ENCODE peak calls at places on chromosomes 7 and 10, in eight cellular contexts. E, I, Z, R, J, B, C and O are unnamed samples.

GRCh38 chr10:131960631-131961046 is 21.1 kb downstream of the BNIP3 start:
- DNase-seq in J (no peak), I (no peak), C (no peak), E (no peak), R (no peak), Z (no peak), B (no peak), O (no peak)

GRCh38 chr10:22652988-22653431 is 61.4 kb downstream of the PIP4K2A start:
- DNase-seq in I (no peak), B (no peak), C (no peak), J (no peak), R (no peak), Z (no peak), E (no peak), O (no peak)

GRCh38 chr7:30116771-30117170 is 18.0 kb upstream of the MTURN start:
- DNase-seq in E (no peak), B (no peak), R (no peak), I (no peak), Z (no peak), J (no peak), C (no peak), O (no peak)

GRCh38 chr10:104029528-104029875 is 56.2 kb downstream of the COL17A1 start:
- DNase-seq in E (no peak), R (no peak), I (no peak), B (no peak), C (no peak), J (peak), Z (no peak), O (no peak)

GRCh38 chr7:142053988-142054387 is 57.5 kb upstream of the MGAM2 start:
- DNase-seq in I (no peak), Z (no peak), E (no peak), C (no peak), B (no peak), J (no peak), R (no peak), O (peak)

GRCh38 chr7:55086413-55087201 is 67.8 kb downstream of the EGFR start:
- DNase-seq in Z (no peak), E (no peak), R (peak), B (no peak), C (peak), J (peak), I (no peak), O (peak)

GRCh38 chr7:1810521-1810920 is 140.4 kb downstream of the ELFN1 start:
- DNase-seq in B (no peak), Z (no peak), E (no peak), J (peak), C (no peak), R (no peak), I (no peak), O (no peak)

GRCh38 chr7:1460757-1461639 is 1.7 kb upstream of the MICALL2 start:
- DNase-seq in Z (no peak), B (no peak), I (no peak), R (no peak), E (no peak), J (peak), C (peak), O (no peak)

GRCh38 chr7:156640949-156641485 is 443 bp downstream of the RNF32 start:
- DNase-seq in C (peak), B (no peak), J (no peak), E (no peak), Z (peak), R (no peak), I (peak), O (no peak)

GRCh38 chr10:79387466-79387973 is 40.3 kb downstream of the PPIF start:
- DNase-seq in Z (no peak), C (no peak), J (peak), E (no peak), I (no peak), B (no peak), R (no peak), O (no peak)

GRCh38 chr7:16660702-16661464 is 14.9 kb downstream of the BZW2 start:
- DNase-seq in C (no peak), E (no peak), B (no peak), R (no peak), J (no peak), Z (peak), I (no peak), O (no peak)

GRCh38 chr10:94011296-94011695 is 17.6 kb downstream of the PLCE1 start:
- DNase-seq in J (no peak), Z (no peak), R (no peak), E (no peak), C (no peak), I (no peak), B (no peak), O (no peak)

GRCh38 chr7:16062269-16062668 is 359.1 kb downstream of the CRPPA start:
- DNase-seq in R (no peak), C (no peak), I (no peak), J (no peak), Z (no peak), B (no peak), E (no peak), O (peak)

GRCh38 chr10:79266543-79267312 is 80.5 kb upstream of the PPIF start:
- DNase-seq in B (no peak), I (no peak), Z (no peak), C (peak), E (no peak), J (no peak), R (peak), O (peak)

GRCh38 chr10:113187066-113187777 is 237.2 kb downstream of the TCF7L2 start:
- DNase-seq in Z (no peak), J (no peak), R (no peak), E (no peak), I (no peak), C (no peak), B (no peak), O (no peak)

GRCh38 chr7:117972606-117973005 is 99.4 kb upstream of the CTTNBP2 start:
- DNase-seq in E (no peak), Z (no peak), J (no peak), B (no peak), I (no peak), R (no peak), C (no peak), O (no peak)

GRCh38 chr7:95205821-95206220 is 118.5 kb downstream of the PON1 start:
- DNase-seq in E (no peak), Z (no peak), J (no peak), I (no peak), B (no peak), C (no peak), R (no peak), O (peak)

GRCh38 chr10:102537948-102538347 is 34.2 kb downstream of the SUFU start:
- DNase-seq in B (no peak), J (no peak), I (no peak), E (no peak), R (no peak), Z (no peak), C (no peak), O (no peak)

GRCh38 chr7:25615603-25616002 is 387.3 kb upstream of the NPVF start:
- DNase-seq in Z (no peak), R (no peak), E (no peak), J (no peak), C (no peak), I (no peak), B (no peak), O (no peak)

GRCh38 chr10:103926722-103927319 is 8.8 kb upstream of the STN1 start:
- DNase-seq in Z (no peak), E (no peak), I (no peak), C (no peak), R (no peak), B (no peak), J (no peak), O (no peak)

GRCh38 chr10:61760943-61761824 is 98.5 kb downstream of the CABCOCO1 start:
- DNase-seq in E (no peak), C (no peak), B (no peak), Z (no peak), R (no peak), J (no peak), I (no peak), O (peak)

GRCh38 chr10:58473966-58474365 is 38.7 kb upstream of the BICC1 start:
- DNase-seq in B (no peak), J (no peak), I (no peak), C (no peak), E (no peak), R (no peak), Z (no peak), O (no peak)

GRCh38 chr10:15879058-15879457 is 18.8 kb upstream of the MINDY3 start:
- DNase-seq in Z (no peak), B (no peak), I (no peak), C (no peak), E (no peak), R (no peak), J (peak), O (no peak)

GRCh38 chr10:70540089-70540788 is 61.7 kb downstream of the PALD1 start:
- DNase-seq in J (no peak), C (no peak), I (no peak), B (peak), Z (no peak), E (peak), R (no peak), O (no peak)

GRCh38 chr10:79158402-79159097 is 89.8 kb downstream of the ZMIZ1 start:
- DNase-seq in E (no peak), J (no peak), C (no peak), Z (no peak), R (no peak), I (no peak), B (peak), O (no peak)

GRCh38 chr7:18570890-18571478 is 75.4 kb downstream of the HDAC9 start:
- DNase-seq in B (no peak), E (no peak), Z (no peak), J (peak), R (no peak), I (no peak), C (no peak), O (no peak)

GRCh38 chr10:105759741-105760140 is 1118.7 kb downstream of the SORCS3 start:
- DNase-seq in B (no peak), I (no peak), R (no peak), Z (no peak), J (no peak), E (no peak), C (no peak), O (no peak)

GRCh38 chr7:82841828-82842227 is 320.9 kb downstream of the PCLO start:
- DNase-seq in B (no peak), C (no peak), E (no peak), J (no peak), Z (no peak), R (no peak), I (no peak), O (no peak)

GRCh38 chr7:150962285-150962742 is 15.8 kb downstream of the KCNH2 start:
- DNase-seq in C (no peak), I (no peak), B (no peak), Z (no peak), E (no peak), R (no peak), J (no peak), O (no peak)